ENCODE peak calls at places on chromosome 20, in six cellular contexts. A is endothelial cell of umbilical vein, N is GM23338, Z is spleen, H is lung, Q is fibroblast of lung. F is an unnamed sample. For H3K4me1, the result is how much of the 10 kb centered on the place peaks cover.

GRCh38 chr20:38131588-38132121 is 33.4 kb downstream of the TGM2 start:
- DNase-seq in A (no peak), N (no peak), Z (peak), H (no peak), Q (no peak), F (peak)

GRCh38 chr20:38082894-38083293 is 49.3 kb downstream of the RPRD1B start:
- DNase-seq in A (no peak), N (no peak), Z (no peak), H (no peak), Q (no peak), F (no peak)

GRCh38 chr20:35515949-35516645 is 13.4 kb downstream of the C20orf173 start:
- DNase-seq in A (no peak), N (no peak), Z (no peak), H (no peak), Q (peak), F (no peak)

GRCh38 chr20:63072231-63072791 is 65.5 kb upstream of the BHLHE23 start:
- DNase-seq in A (no peak), N (peak), Z (no peak), H (no peak), Q (no peak), F (peak)

GRCh38 chr20:8790442-8791074 is 278.3 kb upstream of the PLCB4 start:
- DNase-seq in A (peak), N (peak), Z (no peak), H (no peak), Q (peak), F (no peak)

GRCh38 chr20:32158943-32159660 is 48.4 kb downstream of the PLAGL2 start:
- DNase-seq in A (no peak), N (no peak), Z (peak), H (no peak), Q (no peak), F (no peak)

GRCh38 chr20:30168025-30168799 is 1089.3 kb upstream of the DEFB115 start:
- DNase-seq in A (no peak), N (peak), Z (peak), H (no peak), Q (no peak), F (peak)

GRCh38 chr20:24458441-24458840 is 11.0 kb upstream of the SYNDIG1 start:
- DNase-seq in A (no peak), N (no peak), Z (no peak), H (no peak), Q (no peak), F (no peak)

GRCh38 chr20:4835244-4836177 is 113.8 kb downstream of the PRND start:
- DNase-seq in A (no peak), N (no peak), Z (no peak), H (no peak), Q (peak), F (peak)

GRCh38 chr20:48928832-48929725 is 7.6 kb downstream of the ARFGEF2 start:
- DNase-seq in A (peak), N (no peak), Z (no peak), H (no peak), Q (peak), F (no peak)

GRCh38 chr20:62822788-62823651 is 6.2 kb downstream of the COL9A3 start:
- DNase-seq in A (no peak), N (peak), Z (no peak), H (no peak), Q (no peak), F (peak)

GRCh38 chr20:5859611-5860010 is 90.7 kb downstream of the TRMT6 start:
- DNase-seq in A (no peak), N (no peak), Z (no peak), H (no peak), Q (peak), F (no peak)

GRCh38 chr20:7094438-7094997 is 327.0 kb downstream of the BMP2 start:
- DNase-seq in A (peak), N (peak), Z (no peak), H (no peak), Q (peak), F (no peak)

DNA sequence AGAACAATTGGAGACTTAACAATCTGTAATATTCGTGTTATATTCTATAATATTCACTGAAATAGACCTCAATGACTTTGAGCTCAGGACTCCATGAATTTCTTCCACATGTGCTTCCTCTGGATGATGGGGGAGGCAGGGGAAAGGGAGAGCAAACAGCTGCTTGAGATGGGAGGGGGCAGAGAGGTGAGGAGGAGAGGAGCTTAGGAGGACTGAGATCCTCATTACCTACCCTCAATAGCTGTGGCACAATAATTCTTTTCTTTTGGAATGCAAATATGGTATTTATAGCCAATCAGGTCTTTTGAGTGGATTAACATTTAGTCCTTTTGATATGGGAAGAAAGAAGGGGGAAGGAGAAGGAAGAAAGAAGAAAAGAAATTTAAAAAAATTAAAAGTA is 64.1 kb upstream of the ZNF217 start:
- DNase-seq in A (no peak), N (peak), Z (no peak), H (no peak), Q (no peak), F (no peak)
- H3K4me1 ChIP-seq in A (under half), N (under half), Z (half or more), H (under half), Q (under half), F (under half)

GRCh38 chr20:33729101-33729500 is 2.7 kb upstream of the ZNF341 start:
- DNase-seq in A (no peak), N (no peak), Z (no peak), H (no peak), Q (no peak), F (no peak)

GRCh38 chr20:33733654-33734576 is 2.1 kb downstream of the ZNF341 start:
- DNase-seq in A (peak), N (peak), Z (peak), H (peak), Q (peak), F (no peak)

GRCh38 chr20:33730946-33731692 is 677 bp upstream of the ZNF341 start:
- DNase-seq in A (no peak), N (no peak), Z (no peak), H (no peak), Q (no peak), F (no peak)

GRCh38 chr20:33732166-33732970 is 572 bp downstream of the ZNF341 start:
- DNase-seq in A (peak), N (peak), Z (peak), H (peak), Q (peak), F (peak)

GRCh38 chr20:33731693-33732165 is at the start of gene ZNF341:
- DNase-seq in A (peak), N (peak), Z (peak), H (peak), Q (no peak), F (peak)
- TF ChIP-seq CTCF in A (peak), N (peak), Z (peak), H (peak), Q (peak), F (peak)

GRCh38 chr20:56627122-56628014 is 1.7 kb upstream of the TFAP2C start:
- DNase-seq in A (no peak), N (peak), Z (no peak), H (no peak), Q (no peak), F (peak)
- H3K4me3 ChIP-seq in A (no peak), N (peak), Z (no peak), H (no peak), Q (no peak), F (no peak)

DNA sequence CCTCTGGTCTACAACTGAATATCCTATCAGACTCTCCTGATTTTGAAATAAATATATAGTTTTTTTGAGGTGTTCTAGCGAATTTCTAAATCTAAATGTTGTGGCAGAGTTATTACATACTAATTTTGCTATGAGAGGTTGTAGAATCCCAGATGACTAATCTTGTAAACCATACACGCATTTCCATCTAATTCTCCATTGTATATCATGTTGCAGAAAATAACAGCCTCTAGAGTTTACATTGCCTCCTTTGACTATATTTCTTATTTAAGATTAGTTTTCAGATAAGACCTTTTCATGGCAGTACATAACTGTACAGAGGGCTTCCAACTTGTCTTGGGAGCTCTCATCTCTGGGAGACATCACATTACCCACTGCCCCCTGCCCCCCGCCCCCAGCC is 22.9 kb downstream of the PTPN1 start:
- DNase-seq in A (no peak), N (no peak), Z (no peak), H (no peak), Q (peak), F (no peak)
- H3K4me1 ChIP-seq in A (under half), N (under half), Z (half or more), H (under half), Q (under half), F (under half)

DNA sequence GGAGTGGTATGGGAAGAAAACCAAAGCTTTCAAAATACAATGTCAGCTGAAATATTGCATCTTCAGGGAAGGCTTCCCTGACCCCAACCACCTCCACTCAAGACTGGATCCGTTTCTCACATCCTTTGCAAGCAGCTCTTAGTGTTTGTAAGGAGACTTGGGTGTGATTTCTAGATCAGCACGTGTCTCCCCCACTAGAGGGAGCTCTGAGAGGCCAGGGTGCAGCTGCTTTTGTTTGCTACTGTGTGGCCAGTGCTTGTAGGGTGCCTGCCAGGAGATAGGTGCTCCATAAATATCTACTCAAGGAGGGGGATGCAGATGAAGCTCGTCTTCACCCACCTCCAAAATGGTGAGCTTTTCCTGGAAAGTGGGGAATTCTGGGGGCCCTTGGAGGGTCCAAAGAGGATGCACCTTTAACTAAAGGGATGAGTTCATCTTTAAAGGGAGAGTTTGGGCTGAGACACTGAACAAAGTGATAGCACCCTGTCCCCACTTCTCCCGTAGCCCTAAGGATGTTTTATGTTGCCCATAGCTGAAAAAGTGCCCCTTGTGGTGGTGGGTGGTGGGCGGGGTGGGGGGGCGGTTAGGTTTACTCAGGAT is 52.6 kb upstream of the MAFB start:
- DNase-seq in A (peak), N (peak), Z (no peak), H (peak), Q (peak), F (no peak)
- TF ChIP-seq CTCF in A (peak), N (peak), Z (no peak), H (peak), Q (peak), F (peak)

GRCh38 chr20:59403261-59403961 is 103.0 kb downstream of the EDN3 start:
- DNase-seq in A (peak), N (peak), Z (peak), H (no peak), Q (no peak), F (no peak)
- H3K4me3 ChIP-seq in A (no peak), N (peak), Z (no peak), H (no peak), Q (no peak), F (no peak)

GRCh38 chr20:47501483-47502270 is at the start of gene NCOA3:
- DNase-seq in A (peak), N (peak), Z (peak), H (peak), Q (peak), F (peak)

GRCh38 chr20:47501117-47501482 is 587 bp upstream of the NCOA3 start:
- DNase-seq in A (no peak), N (no peak), Z (no peak), H (no peak), Q (peak), F (no peak)

GRCh38 chr20:47503685-47504084 is 2.0 kb downstream of the NCOA3 start:
- DNase-seq in A (peak), N (no peak), Z (no peak), H (no peak), Q (no peak), F (no peak)

GRCh38 chr20:47502271-47502730 is 614 bp downstream of the NCOA3 start:
- DNase-seq in A (no peak), N (peak), Z (no peak), H (no peak), Q (no peak), F (peak)

DNA sequence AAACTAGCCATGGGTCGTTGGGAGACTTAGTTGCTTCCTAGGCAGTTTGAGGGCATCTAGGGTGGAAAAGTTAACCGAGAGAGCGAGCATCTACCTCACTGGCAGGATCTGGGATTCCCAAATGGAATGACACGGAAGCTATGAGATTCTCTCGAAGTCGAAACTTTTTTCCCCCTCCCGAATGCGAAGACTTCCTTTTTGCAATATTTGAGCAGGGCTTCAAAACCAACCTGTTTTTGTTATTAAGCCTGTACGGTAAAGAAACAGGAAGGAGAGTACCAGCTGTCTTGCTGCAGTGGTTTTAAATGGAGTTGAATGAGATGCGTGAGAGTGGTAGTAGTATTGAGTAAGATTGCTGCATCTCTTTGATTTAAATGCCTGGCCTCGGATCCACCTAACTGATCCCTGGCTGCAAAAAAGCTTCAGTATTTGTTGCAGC is 1.1 kb downstream of the NCOA3 start:
- DNase-seq in A (peak), N (peak), Z (no peak), H (no peak), Q (peak), F (no peak)
- H3K4me1 ChIP-seq in A (under half), N (under half), Z (half or more), H (under half), Q (under half), F (under half)

GRCh38 chr20:56515657-56516381 is 8.7 kb upstream of the FAM209A start:
- DNase-seq in A (peak), N (no peak), Z (no peak), H (no peak), Q (peak), F (no peak)
- TF ChIP-seq CTCF in A (peak), N (peak), Z (no peak), H (no peak), Q (peak), F (no peak)

DNA sequence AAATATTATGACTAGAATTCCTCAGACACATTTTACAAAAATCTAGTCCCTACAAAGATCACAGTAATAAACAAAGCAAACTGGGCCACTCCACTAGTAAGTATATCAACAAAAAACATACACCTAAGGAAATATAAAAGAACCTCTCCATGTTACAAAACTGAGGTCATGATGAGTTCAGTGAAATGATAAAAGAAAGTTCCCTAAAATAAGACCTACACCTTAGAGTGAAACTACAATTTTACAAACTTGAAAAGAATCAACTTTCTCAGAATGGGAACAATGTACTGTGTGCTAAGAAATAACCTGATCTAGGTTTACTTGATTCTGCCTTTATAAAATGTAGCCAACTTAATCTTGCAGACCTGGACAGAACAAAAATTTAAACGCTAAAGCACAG is 2.0 kb downstream of the RALGAPA2 start:
- DNase-seq in A (no peak), N (no peak), Z (no peak), H (no peak), Q (no peak), F (no peak)
- H3K4me3 ChIP-seq in A (peak), N (peak), Z (peak), H (no peak), Q (no peak), F (peak)

GRCh38 chr20:17587831-17588230 is 18.0 kb downstream of the DSTN start:
- DNase-seq in A (no peak), N (no peak), Z (no peak), H (no peak), Q (no peak), F (no peak)

GRCh38 chr20:17584684-17585083 is 14.8 kb downstream of the DSTN start:
- DNase-seq in A (no peak), N (no peak), Z (no peak), H (no peak), Q (peak), F (no peak)

GRCh38 chr20:17587148-17587547 is 17.3 kb downstream of the DSTN start:
- DNase-seq in A (no peak), N (no peak), Z (no peak), H (no peak), Q (no peak), F (no peak)

GRCh38 chr20:17589161-17589834 is 19.4 kb downstream of the DSTN start:
- DNase-seq in A (no peak), N (no peak), Z (no peak), H (no peak), Q (no peak), F (no peak)

GRCh38 chr20:17586250-17586649 is 16.4 kb downstream of the DSTN start:
- DNase-seq in A (no peak), N (no peak), Z (no peak), H (no peak), Q (no peak), F (no peak)
- H3K4me1 ChIP-seq in A (under half), N (under half), Z (under half), H (under half), Q (under half), F (under half)